ENCODE peak calls at places on chromosome 14, in nine cellular contexts. M is mammary epithelial cell; O is thoracic aorta; L is HCT116; B is endodermal cell; D is CD4-positive, alpha-beta T cell; J is HepG2; V is A549; E is upper lobe of right lung. Y is an unnamed sample.

GRCh38 chr14:76894308-76894707 is 68.1 kb downstream of the LRRC74A start:
- DNase-seq in M (no peak), O (no peak), L (no peak), B (no peak), D (no peak), J (no peak), V (no peak), E (no peak), Y (no peak)

GRCh38 chr14:52706724-52707706 is at the start of gene PSMC6:
- DNase-seq in M (peak), O (peak), L (peak), B (peak), D (peak), J (peak), V (peak), E (peak), Y (peak)

GRCh38 chr14:61527325-61528100 is 167.8 kb upstream of the HIF1A start:
- DNase-seq in M (peak), O (no peak), L (no peak), B (no peak), D (no peak), J (peak), V (peak), E (no peak), Y (peak)

GRCh38 chr14:21406213-21406612 is 22.4 kb upstream of the SUPT16H start:
- DNase-seq in M (no peak), O (no peak), L (no peak), B (no peak), D (no peak), J (no peak), V (no peak), E (no peak), Y (no peak)

GRCh38 chr14:91223028-91223783 is 21.3 kb downstream of the GPR68 start:
- DNase-seq in M (peak), O (no peak), L (peak), B (no peak), D (no peak), J (no peak), V (no peak), E (no peak), Y (no peak)

GRCh38 chr14:63220526-63220925 is 16.3 kb downstream of the RHOJ start:
- DNase-seq in M (no peak), O (no peak), L (no peak), B (no peak), D (no peak), J (no peak), V (no peak), E (no peak), Y (no peak)

GRCh38 chr14:59236195-59236594 is 47.7 kb downstream of the DAAM1 start:
- DNase-seq in M (no peak), O (no peak), L (no peak), B (no peak), D (no peak), J (no peak), V (no peak), E (no peak), Y (no peak)

GRCh38 chr14:37810094-37810801 is 214.8 kb downstream of the TTC6 start:
- DNase-seq in M (no peak), O (no peak), L (no peak), B (peak), D (no peak), J (peak), V (no peak), E (no peak), Y (no peak)

GRCh38 chr14:32330356-32331226 is 1.5 kb downstream of the AKAP6 start:
- DNase-seq in M (no peak), O (no peak), L (no peak), B (no peak), D (no peak), J (no peak), V (no peak), E (no peak), Y (no peak)

GRCh38 chr14:83300454-83301064 is 1766.9 kb upstream of the SEL1L start:
- DNase-seq in M (peak), O (no peak), L (no peak), B (no peak), D (no peak), J (peak), V (peak), E (no peak), Y (peak)

GRCh38 chr14:54696998-54697397 is 130.1 kb downstream of the SAMD4A start:
- DNase-seq in M (peak), O (no peak), L (no peak), B (no peak), D (no peak), J (no peak), V (no peak), E (no peak), Y (peak)

GRCh38 chr14:85313801-85314207 is 216.1 kb upstream of the FLRT2 start:
- DNase-seq in M (no peak), O (no peak), L (no peak), B (no peak), D (no peak), J (no peak), V (no peak), E (no peak), Y (no peak)

GRCh38 chr14:24659916-24660570 is 26.1 kb upstream of the GZMB start:
- DNase-seq in M (peak), O (no peak), L (no peak), B (no peak), D (no peak), J (no peak), V (no peak), E (no peak), Y (no peak)

GRCh38 chr14:59920378-59920683 is 387 bp downstream of the LRRC9 start:
- DNase-seq in M (no peak), O (no peak), L (no peak), B (no peak), D (no peak), J (no peak), V (no peak), E (no peak), Y (no peak)

GRCh38 chr14:100237735-100238418 is 1.1 kb upstream of the YY1 start:
- DNase-seq in M (peak), O (no peak), L (no peak), B (peak), D (peak), J (peak), V (peak), E (peak), Y (no peak)

DNA sequence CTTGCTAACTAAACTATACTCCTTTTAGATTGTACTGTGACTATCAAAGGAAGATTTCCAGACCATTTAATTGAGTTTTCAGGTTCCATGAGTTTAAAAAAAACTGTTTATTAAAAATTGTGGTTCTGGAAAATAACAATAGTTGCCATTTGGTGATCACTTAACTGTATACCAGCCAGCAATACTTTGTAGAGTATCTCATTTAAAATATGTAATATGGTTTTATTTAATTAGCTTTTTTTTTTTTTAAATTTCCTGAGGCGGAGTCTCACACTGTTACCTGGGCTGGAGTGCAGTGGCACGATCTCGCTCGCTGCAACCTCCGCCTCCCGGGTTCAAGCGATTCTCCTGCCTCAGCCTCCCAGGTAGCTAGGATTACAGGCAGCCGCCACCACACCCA is 7.4 kb downstream of the MARK3 start:
- DNase-seq in M (no peak), O (no peak), L (no peak), B (no peak), D (no peak), J (no peak), V (no peak), E (no peak), Y (no peak)
- H3K27ac ChIP-seq in M (peak), O (no peak), L (no peak), B (no peak), D (no peak), J (no peak), V (no peak), E (peak), Y (no peak)

DNA sequence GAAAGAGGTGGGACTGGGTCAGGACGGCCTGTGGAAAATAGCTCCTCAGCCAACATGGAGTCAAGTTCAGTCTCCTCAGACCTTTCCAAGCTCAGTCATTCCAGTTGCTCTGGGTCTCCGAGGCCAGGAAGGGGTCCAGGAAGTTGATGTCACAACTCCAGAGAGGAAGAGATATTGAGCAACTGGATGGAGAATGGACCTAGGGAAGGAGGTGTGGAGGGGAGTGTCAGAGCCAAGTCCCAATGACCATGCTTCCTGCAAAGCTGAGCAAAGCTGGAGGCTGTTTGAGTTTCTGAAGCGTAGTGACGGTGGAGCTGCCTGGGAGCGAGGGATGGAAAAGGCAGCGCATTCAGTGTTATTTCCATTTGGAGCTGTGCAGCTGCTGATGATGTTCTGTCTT is 86.1 kb downstream of the SLC24A4 start:
- DNase-seq in M (no peak), O (no peak), L (no peak), B (no peak), D (no peak), J (no peak), V (no peak), E (no peak), Y (no peak)
- H3K27ac ChIP-seq in M (no peak), O (no peak), L (no peak), B (no peak), D (no peak), J (no peak), V (no peak), E (peak), Y (no peak)

DNA sequence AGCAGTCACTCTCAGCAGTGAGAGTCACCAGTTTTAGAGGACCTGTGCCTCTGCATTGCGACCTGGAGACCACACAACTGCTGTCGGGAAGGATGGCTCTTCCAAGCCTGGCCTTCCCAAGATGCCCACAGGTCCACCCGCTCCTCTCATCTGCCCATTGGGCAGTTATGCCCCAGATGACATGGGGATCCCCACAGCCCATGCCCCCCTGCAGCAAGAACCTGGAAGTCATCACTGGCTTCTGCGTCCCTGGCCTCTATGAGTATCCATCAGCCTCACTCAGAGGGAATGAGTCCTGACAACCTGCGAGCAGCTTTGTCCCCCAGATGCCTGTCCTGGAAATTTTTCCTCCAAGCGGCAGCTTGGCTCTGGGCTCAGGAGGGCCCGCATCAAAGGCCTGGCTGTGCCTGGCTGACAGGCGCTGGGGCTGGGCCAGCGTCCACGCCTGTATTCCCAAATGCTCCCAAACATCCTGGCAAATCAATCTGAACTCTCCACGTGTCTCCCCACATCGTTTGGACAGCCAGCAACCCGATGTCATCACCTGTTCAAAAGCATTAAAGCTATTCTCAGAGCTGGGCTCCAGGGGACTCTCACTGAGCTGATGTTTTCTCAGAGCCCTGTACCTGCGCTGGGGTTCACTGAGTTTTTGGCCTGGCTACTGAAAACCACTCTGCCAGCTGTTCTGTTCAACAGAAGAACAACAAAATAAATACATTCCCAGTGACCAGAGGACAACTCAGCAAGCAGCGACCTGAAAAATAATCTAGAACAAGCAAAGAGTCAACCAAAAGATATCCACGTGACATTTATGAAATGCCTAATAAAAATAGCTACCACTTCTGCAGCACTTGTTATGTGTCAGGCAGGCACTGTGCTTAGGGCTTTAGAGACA is 57.8 kb downstream of the CLMN start:
- DNase-seq in M (peak), O (no peak), L (no peak), B (no peak), D (no peak), J (no peak), V (no peak), E (no peak), Y (no peak)
- H3K27ac ChIP-seq in M (peak), O (no peak), L (no peak), B (no peak), D (no peak), J (no peak), V (peak), E (peak), Y (peak)

DNA sequence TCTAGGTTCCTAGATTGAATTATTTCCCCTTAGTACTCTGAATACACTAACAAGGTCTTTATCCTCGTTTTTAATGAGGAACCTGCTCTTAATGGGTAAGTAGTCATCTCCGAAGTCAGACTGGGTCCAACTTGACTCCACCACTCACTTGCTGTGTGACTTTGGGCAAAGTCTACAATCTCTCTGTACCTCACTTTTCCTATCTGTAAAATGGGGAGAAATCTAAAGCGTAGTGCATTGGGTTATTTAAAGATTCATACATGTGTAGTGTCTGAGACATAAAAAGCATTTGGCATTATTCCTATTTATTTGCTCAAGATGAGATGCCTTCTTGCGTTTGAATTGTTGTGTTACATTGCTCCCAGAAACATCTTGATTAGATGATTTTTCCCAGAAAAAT is 51.5 kb downstream of the GTF2A1 start:
- DNase-seq in M (no peak), O (no peak), L (no peak), B (no peak), D (no peak), J (no peak), V (no peak), E (no peak), Y (no peak)
- H3K27ac ChIP-seq in M (no peak), O (peak), L (no peak), B (no peak), D (no peak), J (peak), V (peak), E (peak), Y (no peak)

GRCh38 chr14:68756071-68756481 is 36.8 kb downstream of the ZFP36L1 start:
- DNase-seq in M (no peak), O (no peak), L (no peak), B (no peak), D (no peak), J (no peak), V (no peak), E (no peak), Y (no peak)
- H3K27ac ChIP-seq in M (no peak), O (no peak), L (no peak), B (no peak), D (no peak), J (no peak), V (no peak), E (no peak), Y (no peak)

DNA sequence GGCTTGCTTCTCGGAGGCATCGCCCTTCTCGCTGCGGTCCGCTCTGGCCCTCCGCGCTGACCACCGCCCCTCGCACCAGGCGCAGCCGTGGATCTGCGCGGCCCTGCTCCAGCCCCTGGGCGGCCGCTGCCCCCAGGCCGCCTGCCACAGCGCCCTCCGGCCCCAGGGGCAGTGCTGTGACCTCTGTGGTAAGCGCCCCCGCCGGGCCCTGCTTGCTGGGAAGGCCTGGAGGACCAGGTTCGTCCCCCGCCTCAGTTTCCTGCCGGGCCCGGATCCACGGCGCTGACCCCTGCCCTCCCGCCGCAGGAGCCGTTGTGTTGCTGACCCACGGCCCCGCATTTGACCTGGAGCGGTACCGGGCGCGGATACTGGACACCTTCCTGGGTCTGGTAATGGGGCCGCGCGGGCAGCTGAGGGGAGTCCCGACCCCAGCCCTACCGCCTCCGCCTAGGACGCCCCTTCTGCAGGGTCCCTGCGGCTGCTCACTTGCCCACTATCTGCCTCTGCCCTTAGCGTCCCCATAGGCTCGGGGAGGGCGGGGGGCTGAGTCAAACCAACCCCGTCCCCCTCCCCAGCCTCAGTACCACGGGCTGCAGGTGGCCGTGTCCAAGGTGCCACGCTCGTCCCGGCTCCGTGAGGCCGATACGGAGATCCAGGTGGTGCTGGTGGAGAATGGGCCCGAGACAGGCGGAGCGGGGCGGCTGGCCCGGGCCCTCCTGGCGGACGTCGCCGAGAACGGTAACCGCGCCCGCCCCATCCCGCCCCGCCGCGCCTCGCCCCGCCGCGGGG is 7.1 kb downstream of the AMN start:
- DNase-seq in M (no peak), O (no peak), L (no peak), B (peak), D (no peak), J (no peak), V (no peak), E (no peak), Y (no peak)
- H3K27ac ChIP-seq in M (no peak), O (no peak), L (no peak), B (no peak), D (no peak), J (no peak), V (no peak), E (no peak), Y (no peak)